ENCODE peak calls at places on chromosomes 3 and 15, in seven cellular contexts. One of them, this sample, is unnamed. For H3K79me2, the result is how much of the 10 kb centered on the place peaks cover.

GRCh38 chr3:136292500-136292899 is 42.4 kb downstream of the PCCB start:
- DNase-seq in GM23338: no peak
- DNase-seq in HCT116: no peak
- DNase-seq in neural progenitor cell: no peak
- DNase-seq in hepatocyte: no peak
- DNase-seq in PC-3: no peak
- DNase-seq in SK-N-SH: no peak
- DNase-seq in this sample: no peak

GRCh38 chr3:13149331-13150203 is 76.3 kb upstream of the IQSEC1 start:
- DNase-seq in GM23338: no peak
- DNase-seq in HCT116: no peak
- DNase-seq in neural progenitor cell: no peak
- DNase-seq in hepatocyte: no peak
- DNase-seq in PC-3: no peak
- DNase-seq in SK-N-SH: no peak
- DNase-seq in this sample: no peak

GRCh38 chr3:138943724-138944131 is 3.2 kb downstream of the FOXL2 start:
- DNase-seq in GM23338: no peak
- DNase-seq in HCT116: no peak
- DNase-seq in neural progenitor cell: peak
- DNase-seq in hepatocyte: no peak
- DNase-seq in PC-3: peak
- DNase-seq in SK-N-SH: no peak
- DNase-seq in this sample: no peak

GRCh38 chr3:185282696-185283373 is 29.0 kb upstream of the EHHADH start:
- DNase-seq in GM23338: peak
- DNase-seq in HCT116: peak
- DNase-seq in neural progenitor cell: peak
- DNase-seq in hepatocyte: peak
- DNase-seq in PC-3: peak
- DNase-seq in SK-N-SH: peak
- DNase-seq in this sample: peak

GRCh38 chr3:129504471-129505100 is 23.9 kb upstream of the RHO start:
- DNase-seq in GM23338: no peak
- DNase-seq in HCT116: no peak
- DNase-seq in neural progenitor cell: no peak
- DNase-seq in hepatocyte: no peak
- DNase-seq in PC-3: no peak
- DNase-seq in SK-N-SH: no peak
- DNase-seq in this sample: no peak

GRCh38 chr15:83170474-83171165 is 37.0 kb downstream of the HDGFL3 start:
- DNase-seq in GM23338: no peak
- DNase-seq in HCT116: no peak
- DNase-seq in neural progenitor cell: no peak
- DNase-seq in hepatocyte: no peak
- DNase-seq in PC-3: no peak
- DNase-seq in SK-N-SH: no peak
- DNase-seq in this sample: no peak

GRCh38 chr3:48428863-48429415 is 947 bp downstream of the PLXNB1 start:
- DNase-seq in GM23338: peak
- DNase-seq in HCT116: no peak
- DNase-seq in neural progenitor cell: peak
- DNase-seq in hepatocyte: peak
- DNase-seq in PC-3: peak
- DNase-seq in SK-N-SH: peak
- DNase-seq in this sample: no peak

GRCh38 chr15:40511472-40512133 is 40.8 kb downstream of the CHST14 start:
- DNase-seq in GM23338: peak
- DNase-seq in HCT116: no peak
- DNase-seq in neural progenitor cell: peak
- DNase-seq in hepatocyte: peak
- DNase-seq in PC-3: peak
- DNase-seq in SK-N-SH: peak
- DNase-seq in this sample: no peak

GRCh38 chr3:180930526-180930925 is 18.1 kb downstream of the FXR1 start:
- DNase-seq in GM23338: no peak
- DNase-seq in HCT116: no peak
- DNase-seq in neural progenitor cell: no peak
- DNase-seq in hepatocyte: no peak
- DNase-seq in PC-3: no peak
- DNase-seq in SK-N-SH: no peak
- DNase-seq in this sample: no peak

GRCh38 chr15:99719096-99719541 is 14.1 kb downstream of the LYSMD4 start:
- DNase-seq in GM23338: no peak
- DNase-seq in HCT116: no peak
- DNase-seq in neural progenitor cell: no peak
- DNase-seq in hepatocyte: no peak
- DNase-seq in PC-3: peak
- DNase-seq in SK-N-SH: no peak
- DNase-seq in this sample: no peak

GRCh38 chr3:122005033-122005565 is 16.9 kb downstream of the ILDR1 start:
- DNase-seq in GM23338: peak
- DNase-seq in HCT116: no peak
- DNase-seq in neural progenitor cell: no peak
- DNase-seq in hepatocyte: no peak
- DNase-seq in PC-3: peak
- DNase-seq in SK-N-SH: no peak
- DNase-seq in this sample: no peak

GRCh38 chr3:151047636-151048035 is 37.8 kb upstream of the MED12L start:
- DNase-seq in GM23338: peak
- DNase-seq in HCT116: peak
- DNase-seq in neural progenitor cell: no peak
- DNase-seq in hepatocyte: peak
- DNase-seq in PC-3: no peak
- DNase-seq in SK-N-SH: no peak
- DNase-seq in this sample: no peak

GRCh38 chr15:72203507-72203837 is 5.9 kb upstream of the GRAMD2A start:
- DNase-seq in GM23338: no peak
- DNase-seq in HCT116: no peak
- DNase-seq in neural progenitor cell: no peak
- DNase-seq in hepatocyte: no peak
- DNase-seq in PC-3: no peak
- DNase-seq in SK-N-SH: peak
- DNase-seq in this sample: no peak

GRCh38 chr15:72202801-72203506 is 5.4 kb upstream of the GRAMD2A start:
- DNase-seq in GM23338: no peak
- DNase-seq in HCT116: no peak
- DNase-seq in neural progenitor cell: no peak
- DNase-seq in hepatocyte: no peak
- DNase-seq in PC-3: no peak
- DNase-seq in SK-N-SH: no peak
- DNase-seq in this sample: no peak

GRCh38 chr15:72201346-72202029 is 3.9 kb upstream of the GRAMD2A start:
- DNase-seq in GM23338: no peak
- DNase-seq in HCT116: no peak
- DNase-seq in neural progenitor cell: no peak
- DNase-seq in hepatocyte: no peak
- DNase-seq in PC-3: no peak
- DNase-seq in SK-N-SH: no peak
- DNase-seq in this sample: peak

GRCh38 chr15:72200395-72201237 is 3.0 kb upstream of the GRAMD2A start:
- DNase-seq in GM23338: no peak
- DNase-seq in HCT116: no peak
- DNase-seq in neural progenitor cell: no peak
- DNase-seq in hepatocyte: no peak
- DNase-seq in PC-3: no peak
- DNase-seq in SK-N-SH: no peak
- DNase-seq in this sample: no peak

DNA sequence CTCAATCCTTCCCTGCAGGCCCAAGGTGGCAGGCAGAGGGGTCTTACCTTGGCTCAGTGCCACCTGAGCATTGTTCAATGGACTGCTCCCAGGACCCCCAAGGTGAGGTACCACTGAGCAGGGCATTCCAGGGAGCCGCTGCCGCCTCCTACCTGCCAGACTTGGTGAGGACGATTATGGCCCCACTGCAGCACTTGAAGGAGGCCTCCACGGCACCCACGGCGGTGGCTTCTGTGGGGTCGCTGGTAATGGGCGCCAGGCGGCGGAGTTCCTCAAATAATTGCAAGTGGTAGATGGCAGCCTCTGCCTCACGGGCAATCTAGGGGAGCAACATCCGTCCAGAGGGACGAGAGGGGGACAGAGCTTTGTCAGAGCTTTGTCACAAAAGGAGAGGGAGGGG is 4.7 kb upstream of the GRAMD2A start:
- DNase-seq in GM23338: no peak
- DNase-seq in HCT116: no peak
- DNase-seq in neural progenitor cell: no peak
- DNase-seq in hepatocyte: no peak
- DNase-seq in PC-3: no peak
- DNase-seq in SK-N-SH: no peak
- DNase-seq in this sample: no peak
- H3K79me2 ChIP-seq in GM23338: under half
- H3K79me2 ChIP-seq in HCT116: half or more
- H3K79me2 ChIP-seq in neural progenitor cell: under half
- H3K79me2 ChIP-seq in hepatocyte: under half
- H3K79me2 ChIP-seq in PC-3: under half
- H3K79me2 ChIP-seq in SK-N-SH: under half
- H3K79me2 ChIP-seq in this sample: under half

DNA sequence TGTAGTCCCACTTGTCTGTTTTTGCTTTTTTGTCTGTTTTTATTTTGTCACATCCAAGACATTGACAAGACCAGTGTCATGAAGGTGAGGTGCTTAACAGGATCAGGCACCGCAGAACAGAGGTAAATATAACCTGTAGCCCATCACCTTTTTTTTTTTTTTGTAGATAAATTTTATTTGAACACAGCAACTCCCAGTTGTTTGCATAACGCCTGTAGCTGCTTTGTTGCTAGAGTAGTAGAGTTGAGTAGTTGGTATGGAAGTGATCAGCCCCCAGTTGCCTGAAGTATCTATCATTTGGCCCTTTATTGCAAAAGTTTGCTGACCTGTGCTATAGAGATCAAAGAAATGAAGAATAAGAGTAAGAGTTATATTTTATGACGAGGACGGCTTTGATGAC is 135.0 kb downstream of the TCF12 start:
- DNase-seq in GM23338: no peak
- DNase-seq in HCT116: no peak
- DNase-seq in neural progenitor cell: no peak
- DNase-seq in hepatocyte: no peak
- DNase-seq in PC-3: no peak
- DNase-seq in SK-N-SH: no peak
- DNase-seq in this sample: no peak
- TF ChIP-seq CTCF in GM23338: no peak
- TF ChIP-seq CTCF in HCT116: no peak
- TF ChIP-seq CTCF in neural progenitor cell: no peak
- TF ChIP-seq CTCF in hepatocyte: no peak
- TF ChIP-seq CTCF in PC-3: no peak
- TF ChIP-seq CTCF in SK-N-SH: no peak
- TF ChIP-seq CTCF in this sample: no peak

DNA sequence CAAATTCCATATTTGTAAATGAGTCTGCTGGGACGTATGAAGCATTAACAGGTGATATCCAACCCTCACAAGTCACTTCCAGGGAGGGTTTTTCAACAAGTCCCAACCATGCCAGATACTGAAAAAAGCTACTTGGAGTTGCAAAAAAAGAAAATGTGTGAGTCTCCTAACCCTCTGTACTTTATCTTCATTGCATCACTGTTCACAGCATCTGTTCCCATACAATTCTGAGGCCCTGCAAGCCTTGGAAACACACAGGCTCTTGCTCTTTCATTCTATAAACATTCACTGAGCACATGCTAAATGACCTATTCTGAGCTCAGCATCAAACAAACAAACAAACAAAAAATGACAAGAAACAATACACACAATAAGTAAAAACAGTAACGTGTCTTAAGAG is 120.8 kb downstream of the RFTN1 start:
- DNase-seq in GM23338: no peak
- DNase-seq in HCT116: no peak
- DNase-seq in neural progenitor cell: no peak
- DNase-seq in hepatocyte: no peak
- DNase-seq in PC-3: no peak
- DNase-seq in SK-N-SH: no peak
- DNase-seq in this sample: no peak
- TF ChIP-seq EZH2phosphoT487 in GM23338: no peak
- TF ChIP-seq EZH2phosphoT487 in HCT116: no peak
- TF ChIP-seq EZH2phosphoT487 in neural progenitor cell: no peak
- TF ChIP-seq EZH2phosphoT487 in hepatocyte: no peak
- TF ChIP-seq EZH2phosphoT487 in PC-3: no peak
- TF ChIP-seq EZH2phosphoT487 in SK-N-SH: no peak
- TF ChIP-seq EZH2phosphoT487 in this sample: no peak

GRCh38 chr3:45592830-45593707 is 1.5 kb upstream of the LIMD1 start:
- DNase-seq in GM23338: peak
- DNase-seq in HCT116: peak
- DNase-seq in neural progenitor cell: peak
- DNase-seq in hepatocyte: peak
- DNase-seq in PC-3: peak
- DNase-seq in SK-N-SH: peak
- DNase-seq in this sample: peak

GRCh38 chr3:45596290-45596791 is 1.8 kb downstream of the LIMD1 start:
- DNase-seq in GM23338: no peak
- DNase-seq in HCT116: no peak
- DNase-seq in neural progenitor cell: no peak
- DNase-seq in hepatocyte: no peak
- DNase-seq in PC-3: peak
- DNase-seq in SK-N-SH: no peak
- DNase-seq in this sample: peak

GRCh38 chr3:45595364-45596154 is 1.0 kb downstream of the LIMD1 start:
- DNase-seq in GM23338: no peak
- DNase-seq in HCT116: no peak
- DNase-seq in neural progenitor cell: no peak
- DNase-seq in hepatocyte: no peak
- DNase-seq in PC-3: peak
- DNase-seq in SK-N-SH: peak
- DNase-seq in this sample: peak

GRCh38 chr3:45592405-45592804 is 2.1 kb upstream of the LIMD1 start:
- DNase-seq in GM23338: no peak
- DNase-seq in HCT116: no peak
- DNase-seq in neural progenitor cell: no peak
- DNase-seq in hepatocyte: no peak
- DNase-seq in PC-3: no peak
- DNase-seq in SK-N-SH: no peak
- DNase-seq in this sample: no peak

GRCh38 chr3:45593708-45594601 is 596 bp upstream of the LIMD1 start:
- DNase-seq in GM23338: peak
- DNase-seq in HCT116: peak
- DNase-seq in neural progenitor cell: peak
- DNase-seq in hepatocyte: peak
- DNase-seq in PC-3: peak
- DNase-seq in SK-N-SH: peak
- DNase-seq in this sample: peak
- H3K79me2 ChIP-seq in GM23338: under half
- H3K79me2 ChIP-seq in HCT116: under half
- H3K79me2 ChIP-seq in neural progenitor cell: under half
- H3K79me2 ChIP-seq in hepatocyte: under half
- H3K79me2 ChIP-seq in PC-3: under half
- H3K79me2 ChIP-seq in SK-N-SH: under half
- H3K79me2 ChIP-seq in this sample: under half

DNA sequence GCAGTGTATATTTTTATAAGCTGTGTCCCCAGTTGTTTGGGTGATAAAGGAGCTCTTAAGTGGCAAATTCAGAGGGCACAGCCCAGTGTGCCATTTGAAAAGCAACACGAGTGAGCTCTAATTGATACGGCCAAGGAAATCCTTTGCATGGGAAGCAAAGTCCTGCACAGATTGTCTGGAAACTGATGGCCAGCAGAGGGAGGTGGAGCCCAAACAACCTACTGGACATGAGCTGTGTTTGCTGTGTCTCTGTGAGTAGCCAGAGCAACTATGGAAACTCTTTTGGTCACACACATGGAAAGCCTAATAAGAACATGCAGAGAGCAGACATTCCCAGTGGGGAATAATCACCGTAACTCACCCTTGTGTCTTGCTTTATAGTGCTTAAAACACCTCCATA is 24.4 kb downstream of the ONECUT1 start:
- DNase-seq in GM23338: peak
- DNase-seq in HCT116: no peak
- DNase-seq in neural progenitor cell: peak
- DNase-seq in hepatocyte: no peak
- DNase-seq in PC-3: peak
- DNase-seq in SK-N-SH: no peak
- DNase-seq in this sample: no peak
- TF ChIP-seq CTCF in GM23338: peak
- TF ChIP-seq CTCF in HCT116: peak
- TF ChIP-seq CTCF in neural progenitor cell: peak
- TF ChIP-seq CTCF in hepatocyte: peak
- TF ChIP-seq CTCF in PC-3: peak
- TF ChIP-seq CTCF in SK-N-SH: peak
- TF ChIP-seq CTCF in this sample: no peak